ENCODE peak calls at places on chromosomes 5 and 9, in five cellular contexts. B is HCT116, P is GM23338, J is right lobe of liver, L is testis. N is an unnamed sample.

GRCh38 chr5:112548246-112548982 is 129.3 kb upstream of the EPB41L4A start:
- DNase-seq in B (no peak), P (no peak), J (no peak), L (no peak), N (no peak)

GRCh38 chr5:107430077-107430625 is 240.6 kb downstream of the EFNA5 start:
- DNase-seq in B (no peak), P (no peak), J (no peak), L (no peak), N (peak; percentile 39)

GRCh38 chr9:127828262-127829031 is 25.8 kb downstream of the FPGS start:
- DNase-seq in B (peak; percentile 41), P (peak; percentile 99), J (peak; percentile 83), L (peak; percentile 94), N (peak; percentile 88)

GRCh38 chr5:169116961-169117461 is 183.9 kb downstream of the SLIT3 start:
- DNase-seq in B (no peak), P (peak; percentile 81), J (no peak), L (no peak), N (peak; percentile 71)

GRCh38 chr5:80668016-80668969 is 13.5 kb upstream of the DHFR start:
- DNase-seq in B (no peak), P (peak; percentile 43), J (peak; percentile 94), L (no peak), N (no peak)

GRCh38 chr5:20469792-20470191 is 481.8 kb upstream of the CDH18 start:
- DNase-seq in B (no peak), P (no peak), J (no peak), L (no peak), N (no peak)

GRCh38 chr9:114011313-114011712 is 66.8 kb downstream of the AMBP start:
- DNase-seq in B (no peak), P (no peak), J (no peak), L (peak; percentile 4), N (peak; percentile 87)

GRCh38 chr9:79689576-79689975 is 117.8 kb downstream of the TLE4 start:
- DNase-seq in B (no peak), P (no peak), J (no peak), L (no peak), N (no peak)

GRCh38 chr5:53260446-53260845 is 150.9 kb upstream of the MOCS2 start:
- DNase-seq in B (no peak), P (no peak), J (no peak), L (no peak), N (no peak)

GRCh38 chr9:106916491-106917235 is 53.7 kb downstream of the ZNF462 start:
- DNase-seq in B (peak; percentile 80), P (peak; percentile 66), J (no peak), L (peak; percentile 72), N (no peak)

GRCh38 chr9:93182572-93182971 is 1.4 kb upstream of the WNK2 start:
- DNase-seq in B (no peak), P (no peak), J (no peak), L (no peak), N (no peak)

GRCh38 chr5:119275146-119275872 is 80.5 kb upstream of the TNFAIP8 start:
- DNase-seq in B (peak; percentile 21), P (no peak), J (no peak), L (no peak), N (no peak)

GRCh38 chr5:141788296-141788980 is 89.8 kb downstream of the PCDH1 start:
- DNase-seq in B (no peak), P (no peak), J (no peak), L (no peak), N (no peak)

GRCh38 chr5:178462846-178463245 is 127.3 kb downstream of the COL23A1 start:
- DNase-seq in B (no peak), P (no peak), J (no peak), L (no peak), N (no peak)

GRCh38 chr9:114898741-114899140 is 31.6 kb downstream of the TNFSF8 start:
- DNase-seq in B (no peak), P (no peak), J (no peak), L (peak; percentile 27), N (no peak)

GRCh38 chr5:143606043-143606752 is 202.7 kb upstream of the NR3C1 start:
- DNase-seq in B (no peak), P (no peak), J (no peak), L (no peak), N (no peak)

GRCh38 chr5:141767671-141768070 is 85.6 kb upstream of the ARAP3 start:
- DNase-seq in B (no peak), P (no peak), J (no peak), L (no peak), N (no peak)

GRCh38 chr9:9563817-9564216 is 1049.0 kb downstream of the PTPRD start:
- DNase-seq in B (no peak), P (no peak), J (no peak), L (no peak), N (no peak)

GRCh38 chr5:178992291-178992895 is 2.7 kb downstream of the GRM6 start:
- DNase-seq in B (no peak), P (no peak), J (no peak), L (no peak), N (no peak)

GRCh38 chr5:93603191-93603590 is 20.2 kb downstream of the NR2F1 start:
- DNase-seq in B (no peak), P (peak; percentile 52), J (no peak), L (no peak), N (no peak)

GRCh38 chr9:109590945-109591344 is 92.8 kb upstream of the PTPN3 start:
- DNase-seq in B (no peak), P (no peak), J (no peak), L (no peak), N (no peak)

GRCh38 chr5:39053189-39053588 is 21.0 kb downstream of the RICTOR start:
- DNase-seq in B (no peak), P (no peak), J (no peak), L (no peak), N (no peak)

GRCh38 chr5:171845857-171846785 is 60.5 kb downstream of the SMIM23 start:
- DNase-seq in B (no peak), P (no peak), J (no peak), L (no peak), N (no peak)

GRCh38 chr9:93896496-93897033 is 58.6 kb downstream of the BARX1 start:
- DNase-seq in B (no peak), P (no peak), J (peak; percentile 37), L (no peak), N (no peak)

GRCh38 chr9:82456621-82457020 is 468.0 kb downstream of the SPATA31D1 start:
- DNase-seq in B (no peak), P (no peak), J (no peak), L (no peak), N (no peak)

GRCh38 chr5:156475831-156476551 is 149.0 kb downstream of the SGCD start:
- DNase-seq in B (no peak), P (peak; percentile 29), J (no peak), L (peak; percentile 63), N (no peak)

GRCh38 chr5:78809444-78809843 is 160.9 kb upstream of the LHFPL2 start:
- DNase-seq in B (no peak), P (no peak), J (no peak), L (no peak), N (peak; percentile 96)

GRCh38 chr5:12910611-12911010 is 1006.4 kb upstream of the CTNND2 start:
- DNase-seq in B (no peak), P (no peak), J (no peak), L (no peak), N (no peak)

DNA sequence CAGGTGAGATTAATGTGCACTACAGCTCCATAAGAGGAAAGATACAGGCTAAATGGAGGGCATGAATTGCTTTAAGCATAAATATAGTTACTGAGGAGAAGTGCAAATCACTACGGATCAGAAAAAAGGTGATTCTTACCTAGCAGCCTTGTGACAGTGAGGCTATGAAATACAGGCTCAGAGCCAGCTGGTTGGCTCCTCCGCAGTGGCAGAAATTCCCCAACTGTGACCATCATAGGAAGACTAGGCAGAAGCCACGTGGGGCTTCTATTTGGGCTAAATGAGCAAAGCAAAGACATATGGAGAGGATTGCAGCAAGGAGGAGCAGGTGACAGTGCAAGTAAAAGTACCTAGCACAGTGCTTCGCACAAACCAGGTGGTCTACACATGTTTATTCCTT is 40.5 kb downstream of the CDO1 start:
- DNase-seq in B (no peak), P (no peak), J (no peak), L (no peak), N (no peak)
- H3K4me3 ChIP-seq in B (no peak overlapping the region), P (no peak overlapping the region), J (no peak overlapping the region), L (no peak overlapping the region), N (no peak overlapping the region)

GRCh38 chr9:137114220-137114612 is 317 bp downstream of the DPP7 start:
- DNase-seq in B (no peak), P (no peak), J (no peak), L (no peak), N (no peak)
- H3K4me3 ChIP-seq in B (peak overlapping the region; percentile 54), P (peak overlapping the region; percentile 55), J (peak overlapping the region; percentile 68), L (peak overlapping the region; percentile 78), N (peak overlapping the region; percentile 54)

DNA sequence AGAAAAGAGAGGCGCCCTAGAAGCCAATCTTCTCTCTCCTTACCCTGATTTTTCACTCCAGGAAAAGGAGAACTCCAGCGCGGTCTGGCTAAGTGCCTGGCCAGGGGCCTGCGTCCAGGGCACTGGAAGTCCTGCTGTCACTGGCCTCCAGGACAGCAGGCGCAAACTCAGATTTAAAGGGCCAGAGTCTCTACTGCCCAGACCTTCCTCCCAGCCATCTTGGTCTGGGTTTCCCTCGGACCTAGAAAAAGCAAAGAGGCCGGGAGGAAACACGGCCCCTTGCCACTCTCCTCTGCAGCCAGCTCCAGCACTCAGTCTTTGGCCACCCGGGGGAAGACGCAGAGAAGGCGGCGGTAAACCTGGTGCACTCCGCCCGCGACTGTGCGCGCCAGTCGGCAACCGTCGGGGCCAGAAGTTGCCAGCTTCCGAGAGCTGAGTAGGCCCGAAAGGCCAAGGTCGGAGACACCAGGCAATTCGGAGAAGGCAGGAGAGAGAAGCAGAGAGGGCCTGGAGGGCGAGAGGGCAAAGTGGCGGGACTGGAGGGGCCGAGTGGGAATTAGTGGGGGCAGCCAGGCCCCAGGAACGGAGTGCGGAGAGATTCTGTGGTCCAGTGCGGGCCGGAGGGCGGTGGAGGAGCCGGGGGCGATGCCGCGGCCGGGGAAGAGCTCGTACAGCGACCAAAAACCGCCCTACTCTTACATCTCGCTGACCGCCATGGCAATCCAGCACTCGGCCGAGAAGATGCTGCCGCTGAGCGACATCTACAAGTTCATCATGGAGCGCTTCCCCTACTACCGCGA is at the start of gene FOXB2:
- DNase-seq in B (no peak), P (peak; percentile 70), J (no peak), L (no peak), N (no peak)
- H3K4me3 ChIP-seq in B (no peak within 1 kb of the TSS), P (peak within 1 kb of the TSS; percentile 63), J (no peak within 1 kb of the TSS), L (no peak within 1 kb of the TSS), N (peak within 1 kb of the TSS; percentile 28)

GRCh38 chr9:5514608-5515260 is 4.4 kb downstream of the PDCD1LG2 start:
- DNase-seq in B (no peak), P (no peak), J (no peak), L (no peak), N (no peak)

GRCh38 chr9:5516453-5517220 is 6.3 kb downstream of the PDCD1LG2 start:
- DNase-seq in B (no peak), P (no peak), J (no peak), L (no peak), N (no peak)

GRCh38 chr9:5515261-5515650 is 4.9 kb downstream of the PDCD1LG2 start:
- DNase-seq in B (no peak), P (no peak), J (no peak), L (no peak), N (no peak)

GRCh38 chr9:5518061-5518936 is 8.0 kb downstream of the PDCD1LG2 start:
- DNase-seq in B (no peak), P (no peak), J (no peak), L (no peak), N (no peak)

GRCh38 chr9:5518937-5519319 is 8.6 kb downstream of the PDCD1LG2 start:
- DNase-seq in B (no peak), P (no peak), J (no peak), L (no peak), N (no peak)
- H3K4me3 ChIP-seq in B (no peak overlapping the region), P (no peak overlapping the region), J (no peak overlapping the region), L (no peak overlapping the region), N (no peak overlapping the region)

N was measured in BE2C.